ENCODE peak calls at places on chromosomes 2 and 18, in nine cellular contexts. G is lower lobe of right lung; H is CD8-positive, alpha-beta T cell; N is brain microvascular endothelial cell; I is fibroblast of the aortic adventitia; B is heart right ventricle; M is lower leg skin; Y is sigmoid colon; F is dorsolateral prefrontal cortex. D is an unnamed sample.

GRCh38 chr2:112706170-112706664 is 14.6 kb upstream of the NT5DC4 start:
- DNase-seq in G (no peak), H (peak), N (peak), I (peak), B (no peak), M (no peak), Y (peak), F (peak), D (peak)

GRCh38 chr18:35749701-35750100 is 168.2 kb downstream of the GALNT1 start:
- DNase-seq in G (no peak), H (no peak), N (no peak), I (peak), B (no peak), M (no peak), Y (no peak), F (no peak), D (no peak)

GRCh38 chr2:69253033-69253535 is 133.9 kb downstream of the GFPT1 start:
- DNase-seq in G (no peak), H (no peak), N (no peak), I (peak), B (no peak), M (no peak), Y (no peak), F (no peak), D (peak)

GRCh38 chr2:204260162-204260877 is 285.0 kb upstream of the PARD3B start:
- DNase-seq in G (peak), H (peak), N (peak), I (peak), B (peak), M (peak), Y (peak), F (peak), D (peak)

GRCh38 chr2:70779911-70780580 is 10.4 kb downstream of the FIGLA start:
- DNase-seq in G (no peak), H (no peak), N (no peak), I (peak), B (no peak), M (no peak), Y (no peak), F (no peak), D (no peak)

GRCh38 chr2:105862843-105863242 is 118.1 kb downstream of the NCK2 start:
- DNase-seq in G (no peak), H (no peak), N (no peak), I (no peak), B (no peak), M (no peak), Y (no peak), F (no peak), D (no peak)

GRCh38 chr2:72143441-72144356 is 4.0 kb downstream of the CYP26B1 start:
- DNase-seq in G (no peak), H (no peak), N (no peak), I (no peak), B (no peak), M (no peak), Y (peak), F (peak), D (no peak)

GRCh38 chr2:162244559-162245031 is 1.4 kb upstream of the FAP start:
- DNase-seq in G (peak), H (no peak), N (peak), I (peak), B (no peak), M (peak), Y (peak), F (no peak), D (peak)

GRCh38 chr2:52416340-52416739 is 1351.3 kb upstream of the CHAC2 start:
- DNase-seq in G (no peak), H (no peak), N (no peak), I (peak), B (no peak), M (no peak), Y (no peak), F (no peak), D (peak)

GRCh38 chr2:216802516-216803265 is 57.2 kb downstream of the TNP1 start:
- DNase-seq in G (no peak), H (no peak), N (no peak), I (no peak), B (no peak), M (no peak), Y (no peak), F (no peak), D (no peak)

GRCh38 chr2:111918383-111918806 is 20.0 kb downstream of the MERTK start:
- DNase-seq in G (no peak), H (no peak), N (peak), I (peak), B (no peak), M (no peak), Y (no peak), F (no peak), D (peak)

GRCh38 chr2:98757904-98758421 is 27.0 kb upstream of the MGAT4A start:
- DNase-seq in G (peak), H (peak), N (peak), I (peak), B (peak), M (peak), Y (peak), F (peak), D (peak)

GRCh38 chr18:35087726-35088125 is 46.5 kb downstream of the MAPRE2 start:
- DNase-seq in G (no peak), H (no peak), N (no peak), I (no peak), B (no peak), M (no peak), Y (no peak), F (no peak), D (no peak)

GRCh38 chr2:70440621-70441020 is 113.0 kb downstream of the TGFA start:
- DNase-seq in G (no peak), H (peak), N (no peak), I (no peak), B (no peak), M (peak), Y (no peak), F (no peak), D (no peak)

GRCh38 chr2:206981739-206982336 is 42.5 kb downstream of the CPO start:
- DNase-seq in G (peak), H (peak), N (peak), I (peak), B (peak), M (peak), Y (peak), F (peak), D (peak)

GRCh38 chr2:220904015-220904414 is 668.1 kb downstream of the EPHA4 start:
- DNase-seq in G (no peak), H (no peak), N (no peak), I (no peak), B (no peak), M (no peak), Y (no peak), F (no peak), D (no peak)

GRCh38 chr18:22552254-22552653 is 134.5 kb upstream of the CTAGE1 start:
- DNase-seq in G (no peak), H (no peak), N (peak), I (peak), B (no peak), M (no peak), Y (no peak), F (no peak), D (no peak)

GRCh38 chr2:179170897-179171296 is 93.7 kb downstream of the SESTD1 start:
- DNase-seq in G (no peak), H (no peak), N (no peak), I (no peak), B (no peak), M (no peak), Y (no peak), F (no peak), D (no peak)

GRCh38 chr2:217330647-217331046 is 470.8 kb upstream of the TNP1 start:
- DNase-seq in G (no peak), H (no peak), N (no peak), I (no peak), B (no peak), M (no peak), Y (no peak), F (no peak), D (no peak)

GRCh38 chr2:30301551-30301950 is 70.2 kb downstream of the LBH start:
- DNase-seq in G (no peak), H (no peak), N (peak), I (no peak), B (no peak), M (no peak), Y (no peak), F (no peak), D (no peak)

GRCh38 chr2:206535587-206535986 is 92.3 kb downstream of the ADAM23 start:
- DNase-seq in G (no peak), H (no peak), N (no peak), I (no peak), B (no peak), M (no peak), Y (no peak), F (no peak), D (no peak)

GRCh38 chr2:173043466-173043865 is 32.2 kb upstream of the MAP3K20 start:
- DNase-seq in G (peak), H (no peak), N (no peak), I (no peak), B (peak), M (peak), Y (no peak), F (no peak), D (no peak)

GRCh38 chr2:47221039-47221438 is 65.9 kb upstream of the STPG4 start:
- DNase-seq in G (no peak), H (no peak), N (peak), I (no peak), B (no peak), M (no peak), Y (no peak), F (no peak), D (peak)

GRCh38 chr2:158973511-158973956 is 5.1 kb downstream of the TANC1 start:
- DNase-seq in G (no peak), H (no peak), N (peak), I (no peak), B (no peak), M (no peak), Y (no peak), F (no peak), D (peak)

GRCh38 chr2:63488118-63488713 is 100.1 kb downstream of the WDPCP start:
- DNase-seq in G (no peak), H (no peak), N (peak), I (peak), B (peak), M (peak), Y (no peak), F (peak), D (peak)

GRCh38 chr2:115610888-115611287 is 1168.4 kb downstream of the DPP10 start:
- DNase-seq in G (no peak), H (no peak), N (no peak), I (no peak), B (no peak), M (no peak), Y (no peak), F (no peak), D (no peak)

GRCh38 chr2:129319422-129319717 is 660.1 kb upstream of the RAB6C start:
- DNase-seq in G (no peak), H (no peak), N (no peak), I (no peak), B (no peak), M (no peak), Y (no peak), F (no peak), D (no peak)

GRCh38 chr2:159459279-159459678 is 157.1 kb downstream of the BAZ2B start:
- DNase-seq in G (no peak), H (no peak), N (peak), I (no peak), B (no peak), M (no peak), Y (no peak), F (no peak), D (peak)

GRCh38 chr2:171412571-171412970 is 21.2 kb downstream of the METTL8 start:
- DNase-seq in G (no peak), H (no peak), N (no peak), I (peak), B (no peak), M (no peak), Y (no peak), F (no peak), D (peak)

GRCh38 chr2:224162122-224162521 is 123.0 kb upstream of the SERPINE2 start:
- DNase-seq in G (no peak), H (no peak), N (peak), I (peak), B (no peak), M (no peak), Y (no peak), F (no peak), D (peak)

GRCh38 chr2:11248-11941 is 34.9 kb downstream of the FAM110C start:
- DNase-seq in G (peak), H (peak), N (peak), I (no peak), B (peak), M (peak), Y (no peak), F (no peak), D (peak)

GRCh38 chr2:33395660-33396249 is 80.7 kb upstream of the RASGRP3 start:
- DNase-seq in G (no peak), H (peak), N (peak), I (peak), B (peak), M (peak), Y (no peak), F (no peak), D (peak)

GRCh38 chr18:8835556-8835955 is 130.2 kb downstream of the MTCL1 start:
- DNase-seq in G (no peak), H (no peak), N (no peak), I (peak), B (no peak), M (no peak), Y (peak), F (no peak), D (no peak)

GRCh38 chr2:127776122-127776780 is 34.7 kb downstream of the WDR33 start:
- DNase-seq in G (no peak), H (no peak), N (peak), I (no peak), B (no peak), M (no peak), Y (no peak), F (no peak), D (peak)

GRCh38 chr18:63969965-63970802 is at the start of gene SERPINB8:
- DNase-seq in G (peak), H (peak), N (peak), I (peak), B (peak), M (peak), Y (peak), F (peak), D (peak)

GRCh38 chr18:48545690-48546365 is 7.0 kb downstream of the CTIF start:
- DNase-seq in G (peak), H (no peak), N (peak), I (peak), B (peak), M (peak), Y (peak), F (peak), D (peak)

GRCh38 chr18:26056291-26056690 is 34.1 kb downstream of the SS18 start:
- DNase-seq in G (no peak), H (no peak), N (no peak), I (peak), B (no peak), M (no peak), Y (no peak), F (no peak), D (peak)

GRCh38 chr2:235149736-235150135 is 197.9 kb downstream of the SH3BP4 start:
- DNase-seq in G (no peak), H (no peak), N (no peak), I (no peak), B (no peak), M (no peak), Y (peak), F (no peak), D (no peak)

GRCh38 chr2:232485757-232486557 is 1.7 kb downstream of the ECEL1 start:
- DNase-seq in G (peak), H (no peak), N (no peak), I (no peak), B (no peak), M (no peak), Y (peak), F (peak), D (no peak)

GRCh38 chr2:232488097-232488711 is 570 bp upstream of the ECEL1 start:
- DNase-seq in G (peak), H (no peak), N (no peak), I (no peak), B (no peak), M (no peak), Y (no peak), F (peak), D (no peak)

GRCh38 chr2:232487385-232488096 is at the start of gene ECEL1:
- DNase-seq in G (no peak), H (no peak), N (no peak), I (no peak), B (no peak), M (no peak), Y (peak), F (no peak), D (no peak)

GRCh38 chr2:232485333-232485756 is 2.3 kb downstream of the ECEL1 start:
- DNase-seq in G (peak), H (no peak), N (no peak), I (no peak), B (no peak), M (no peak), Y (peak), F (peak), D (no peak)

DNA sequence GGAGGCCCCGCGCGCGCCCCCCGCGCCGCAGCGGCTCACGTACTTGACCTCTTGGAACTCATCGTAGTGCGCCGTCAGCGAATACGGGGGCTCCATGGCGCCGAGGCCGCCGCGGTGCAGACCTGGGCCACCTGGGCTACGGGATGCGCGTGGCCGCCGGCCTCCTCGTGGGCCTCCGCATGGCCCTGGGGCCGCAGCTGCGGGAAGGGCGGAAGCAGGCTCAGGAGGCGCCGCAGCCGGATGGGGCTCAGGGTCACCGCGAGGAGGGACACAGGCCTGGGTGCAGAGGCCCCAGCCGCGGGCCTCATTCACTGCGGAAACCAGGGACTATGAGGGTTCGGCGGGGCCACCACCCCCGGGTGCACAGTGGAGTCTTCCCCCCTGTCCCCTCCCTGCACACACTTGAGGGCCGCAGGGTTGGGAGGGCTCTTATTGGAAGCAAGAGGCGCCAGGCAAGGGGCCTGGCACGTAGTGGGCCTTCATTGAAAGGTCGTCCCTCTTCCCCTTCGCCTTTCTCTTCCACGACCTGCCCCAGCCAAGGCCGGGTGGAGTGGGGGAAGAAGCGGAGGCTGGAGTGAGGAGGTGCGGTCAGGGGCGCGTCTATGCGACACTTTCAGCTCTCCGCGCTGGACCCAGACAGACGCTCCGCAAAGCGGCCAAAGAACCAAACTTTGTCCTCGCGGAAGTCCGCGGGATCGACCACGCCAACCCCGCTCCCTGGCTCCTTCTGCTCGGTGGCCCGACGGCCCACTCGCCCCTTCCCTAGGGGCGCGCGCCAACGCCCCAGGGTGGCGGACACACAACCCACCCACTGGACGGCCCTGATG is 863 bp downstream of the ECEL1 start:
- DNase-seq in G (peak), H (no peak), N (no peak), I (no peak), B (no peak), M (no peak), Y (peak), F (peak), D (no peak)
- H3K4me3 ChIP-seq in G (peak), H (no peak), N (no peak), I (no peak), B (no peak), M (no peak), Y (peak), F (no peak), D (no peak)

GRCh38 chr2:54161660-54162059 is 46.2 kb downstream of the ACYP2 start:
- DNase-seq in G (no peak), H (no peak), N (no peak), I (peak), B (no peak), M (no peak), Y (no peak), F (no peak), D (peak)
- TF ChIP-seq CTCF in G (peak), H (no peak), N (no peak), I (peak), B (peak), M (no peak), Y (no peak), F (peak), D (peak)

DNA sequence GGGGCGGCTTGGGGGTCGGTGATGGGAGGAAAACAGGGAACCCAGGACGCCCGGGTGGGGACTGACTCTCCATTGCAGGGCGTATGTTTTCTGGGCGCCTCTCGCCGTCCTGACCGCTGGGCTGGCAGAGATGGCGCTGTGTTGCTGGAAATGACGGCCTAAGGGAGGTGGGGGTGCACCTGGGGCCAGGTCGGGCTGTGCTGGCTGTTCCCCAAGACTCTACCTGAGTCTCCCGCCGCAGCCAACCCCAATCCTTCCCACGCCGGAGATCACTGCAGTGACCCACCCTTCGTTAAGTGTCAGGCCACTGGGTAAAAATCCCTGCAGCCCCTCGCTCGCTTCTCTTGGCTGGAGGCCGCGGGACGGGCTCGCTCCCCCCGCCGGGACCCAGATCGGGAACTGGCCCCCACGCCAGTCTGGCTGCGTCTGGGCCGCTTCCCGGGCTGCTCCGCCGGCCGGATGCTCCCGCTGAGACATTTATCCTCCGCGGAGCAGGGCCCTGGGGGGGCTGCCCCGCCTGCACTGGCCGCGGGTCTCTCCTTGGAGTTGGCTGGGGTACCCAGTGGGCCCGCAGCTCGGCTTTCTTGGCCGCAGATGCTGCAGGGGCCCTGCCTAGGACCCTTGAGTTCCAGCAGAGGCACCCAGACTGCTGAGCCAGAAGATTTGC is 7.8 kb upstream of the ARMC9 start:
- DNase-seq in G (peak), H (no peak), N (peak), I (peak), B (peak), M (no peak), Y (peak), F (no peak), D (peak)
- H3K4me3 ChIP-seq in G (peak), H (no peak), N (peak), I (peak), B (peak), M (no peak), Y (peak), F (peak), D (peak)

GRCh38 chr2:120465701-120465988 is 119.7 kb downstream of the INHBB start:
- DNase-seq in G (no peak), H (no peak), N (no peak), I (no peak), B (no peak), M (no peak), Y (no peak), F (no peak), D (no peak)
- TF ChIP-seq CTCF in G (no peak), H (no peak), N (no peak), I (no peak), B (no peak), M (no peak), Y (no peak), F (no peak), D (peak)

GRCh38 chr2:27080603-27080938 is 2.2 kb downstream of the EMILIN1 start:
- DNase-seq in G (no peak), H (no peak), N (no peak), I (no peak), B (no peak), M (no peak), Y (no peak), F (no peak), D (no peak)

GRCh38 chr2:27082773-27083409 is 3.7 kb upstream of the KHK start:
- DNase-seq in G (no peak), H (no peak), N (no peak), I (no peak), B (no peak), M (no peak), Y (no peak), F (no peak), D (no peak)

GRCh38 chr2:27083410-27084296 is 2.9 kb upstream of the KHK start:
- DNase-seq in G (no peak), H (no peak), N (no peak), I (no peak), B (no peak), M (no peak), Y (no peak), F (no peak), D (no peak)

GRCh38 chr2:27080140-27080469 is 1.7 kb downstream of the EMILIN1 start:
- DNase-seq in G (no peak), H (no peak), N (no peak), I (no peak), B (no peak), M (no peak), Y (no peak), F (no peak), D (no peak)

GRCh38 chr2:27081984-27082772 is 3.8 kb downstream of the EMILIN1 start:
- DNase-seq in G (no peak), H (no peak), N (no peak), I (no peak), B (no peak), M (no peak), Y (no peak), F (no peak), D (no peak)
- H3K4me3 ChIP-seq in G (no peak), H (peak), N (no peak), I (no peak), B (no peak), M (no peak), Y (peak), F (no peak), D (no peak)

D was measured in choroid plexus epithelial cell.